ENCODE peak calls at places on chromosomes 12 and 14, in six cellular contexts. One of them, this sample, is unnamed. For H3K4me1, the result is how much of the 10 kb centered on the place peaks cover.

GRCh38 chr12:20319374-20319773 is 49.0 kb upstream of the PDE3A start:
- DNase-seq in fibroblast of lung: no peak
- DNase-seq in PC-3: no peak
- DNase-seq in hepatocyte: no peak
- DNase-seq in GM23338: no peak
- DNase-seq in lower lobe of right lung: no peak
- DNase-seq in this sample: peak

GRCh38 chr12:47995976-47996375 is 8.3 kb downstream of the COL2A1 start:
- DNase-seq in hepatocyte: peak
- DNase-seq in PC-3: peak
- DNase-seq in fibroblast of lung: peak
- DNase-seq in GM23338: no peak
- DNase-seq in lower lobe of right lung: no peak
- DNase-seq in this sample: no peak

GRCh38 chr12:44874981-44875416 is 1.1 kb downstream of the NELL2 start:
- DNase-seq in hepatocyte: no peak
- DNase-seq in PC-3: no peak
- DNase-seq in GM23338: peak
- DNase-seq in lower lobe of right lung: no peak
- DNase-seq in fibroblast of lung: no peak
- DNase-seq in this sample: peak

GRCh38 chr12:131121705-131122405 is 168.1 kb downstream of the ADGRD1 start:
- DNase-seq in GM23338: no peak
- DNase-seq in lower lobe of right lung: no peak
- DNase-seq in PC-3: no peak
- DNase-seq in hepatocyte: no peak
- DNase-seq in fibroblast of lung: no peak
- DNase-seq in this sample: peak

GRCh38 chr12:98388126-98388525 is 127.3 kb upstream of the TMPO start:
- DNase-seq in GM23338: no peak
- DNase-seq in fibroblast of lung: no peak
- DNase-seq in lower lobe of right lung: no peak
- DNase-seq in hepatocyte: no peak
- DNase-seq in PC-3: no peak
- DNase-seq in this sample: no peak

GRCh38 chr14:58299665-58300202 is 1.4 kb downstream of the ARID4A start:
- DNase-seq in PC-3: peak
- DNase-seq in fibroblast of lung: no peak
- DNase-seq in hepatocyte: peak
- DNase-seq in lower lobe of right lung: no peak
- DNase-seq in GM23338: peak
- DNase-seq in this sample: no peak

GRCh38 chr12:64006211-64006610 is 161.7 kb downstream of the SRGAP1 start:
- DNase-seq in PC-3: no peak
- DNase-seq in fibroblast of lung: peak
- DNase-seq in GM23338: no peak
- DNase-seq in hepatocyte: peak
- DNase-seq in lower lobe of right lung: no peak
- DNase-seq in this sample: no peak

GRCh38 chr12:63163542-63163941 is 12.5 kb upstream of the AVPR1A start:
- DNase-seq in lower lobe of right lung: no peak
- DNase-seq in hepatocyte: no peak
- DNase-seq in GM23338: no peak
- DNase-seq in fibroblast of lung: no peak
- DNase-seq in PC-3: no peak
- DNase-seq in this sample: no peak

GRCh38 chr12:95633049-95633545 is 81.8 kb upstream of the USP44 start:
- DNase-seq in PC-3: peak
- DNase-seq in GM23338: no peak
- DNase-seq in hepatocyte: peak
- DNase-seq in lower lobe of right lung: peak
- DNase-seq in fibroblast of lung: peak
- DNase-seq in this sample: no peak

GRCh38 chr14:55717621-55718020 is 137.6 kb downstream of the KTN1 start:
- DNase-seq in hepatocyte: no peak
- DNase-seq in GM23338: no peak
- DNase-seq in lower lobe of right lung: no peak
- DNase-seq in fibroblast of lung: no peak
- DNase-seq in PC-3: no peak
- DNase-seq in this sample: no peak

GRCh38 chr14:69038449-69039286 is 59.6 kb upstream of the ACTN1 start:
- DNase-seq in hepatocyte: peak
- DNase-seq in GM23338: no peak
- DNase-seq in PC-3: no peak
- DNase-seq in lower lobe of right lung: no peak
- DNase-seq in fibroblast of lung: peak
- DNase-seq in this sample: peak

GRCh38 chr12:47818382-47818700 is 1.4 kb downstream of the HDAC7 start:
- DNase-seq in hepatocyte: no peak
- DNase-seq in GM23338: peak
- DNase-seq in fibroblast of lung: no peak
- DNase-seq in lower lobe of right lung: no peak
- DNase-seq in PC-3: no peak
- DNase-seq in this sample: no peak

GRCh38 chr14:76768671-76769500 is 7.6 kb downstream of the VASH1 start:
- DNase-seq in fibroblast of lung: no peak
- DNase-seq in lower lobe of right lung: no peak
- DNase-seq in hepatocyte: no peak
- DNase-seq in GM23338: no peak
- DNase-seq in PC-3: no peak
- DNase-seq in this sample: peak

GRCh38 chr12:46537387-46537959 is 164.9 kb upstream of the SLC38A2 start:
- DNase-seq in GM23338: no peak
- DNase-seq in fibroblast of lung: no peak
- DNase-seq in lower lobe of right lung: no peak
- DNase-seq in PC-3: no peak
- DNase-seq in hepatocyte: no peak
- DNase-seq in this sample: no peak

GRCh38 chr12:46531804-46532203 is 159.2 kb upstream of the SLC38A2 start:
- DNase-seq in lower lobe of right lung: no peak
- DNase-seq in GM23338: no peak
- DNase-seq in fibroblast of lung: no peak
- DNase-seq in hepatocyte: no peak
- DNase-seq in PC-3: no peak
- DNase-seq in this sample: no peak

GRCh38 chr12:46533723-46534122 is 161.2 kb upstream of the SLC38A2 start:
- DNase-seq in GM23338: no peak
- DNase-seq in PC-3: no peak
- DNase-seq in hepatocyte: no peak
- DNase-seq in fibroblast of lung: no peak
- DNase-seq in lower lobe of right lung: no peak
- DNase-seq in this sample: no peak

GRCh38 chr12:46535907-46536306 is 163.3 kb upstream of the SLC38A2 start:
- DNase-seq in fibroblast of lung: no peak
- DNase-seq in lower lobe of right lung: no peak
- DNase-seq in GM23338: no peak
- DNase-seq in hepatocyte: no peak
- DNase-seq in PC-3: no peak
- DNase-seq in this sample: no peak

DNA sequence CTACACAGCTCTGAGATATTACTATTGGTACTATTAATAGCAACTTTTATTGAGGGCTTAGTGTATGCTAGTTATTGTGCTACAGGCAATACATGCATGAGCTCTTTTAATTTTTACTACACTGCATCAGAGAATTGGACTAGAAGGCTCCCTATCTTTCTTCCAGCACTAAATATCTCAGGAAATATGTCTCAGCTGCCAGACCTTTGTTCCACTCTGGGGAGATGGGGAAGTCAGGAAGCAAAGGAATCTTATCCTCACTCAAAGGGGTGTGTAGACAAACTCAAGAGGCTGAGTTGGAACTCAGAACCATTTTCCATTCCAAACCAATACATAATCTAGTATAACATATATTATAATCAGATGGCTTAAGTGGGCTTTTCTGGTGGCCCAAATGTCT is 161.9 kb upstream of the SLC38A2 start:
- DNase-seq in fibroblast of lung: no peak
- DNase-seq in lower lobe of right lung: no peak
- DNase-seq in hepatocyte: no peak
- DNase-seq in GM23338: no peak
- DNase-seq in PC-3: no peak
- DNase-seq in this sample: no peak
- H3K27ac ChIP-seq in fibroblast of lung: no peak
- H3K27ac ChIP-seq in lower lobe of right lung: no peak
- H3K27ac ChIP-seq in hepatocyte: no peak
- H3K27ac ChIP-seq in GM23338: no peak
- H3K27ac ChIP-seq in PC-3: no peak
- H3K27ac ChIP-seq in this sample: no peak

DNA sequence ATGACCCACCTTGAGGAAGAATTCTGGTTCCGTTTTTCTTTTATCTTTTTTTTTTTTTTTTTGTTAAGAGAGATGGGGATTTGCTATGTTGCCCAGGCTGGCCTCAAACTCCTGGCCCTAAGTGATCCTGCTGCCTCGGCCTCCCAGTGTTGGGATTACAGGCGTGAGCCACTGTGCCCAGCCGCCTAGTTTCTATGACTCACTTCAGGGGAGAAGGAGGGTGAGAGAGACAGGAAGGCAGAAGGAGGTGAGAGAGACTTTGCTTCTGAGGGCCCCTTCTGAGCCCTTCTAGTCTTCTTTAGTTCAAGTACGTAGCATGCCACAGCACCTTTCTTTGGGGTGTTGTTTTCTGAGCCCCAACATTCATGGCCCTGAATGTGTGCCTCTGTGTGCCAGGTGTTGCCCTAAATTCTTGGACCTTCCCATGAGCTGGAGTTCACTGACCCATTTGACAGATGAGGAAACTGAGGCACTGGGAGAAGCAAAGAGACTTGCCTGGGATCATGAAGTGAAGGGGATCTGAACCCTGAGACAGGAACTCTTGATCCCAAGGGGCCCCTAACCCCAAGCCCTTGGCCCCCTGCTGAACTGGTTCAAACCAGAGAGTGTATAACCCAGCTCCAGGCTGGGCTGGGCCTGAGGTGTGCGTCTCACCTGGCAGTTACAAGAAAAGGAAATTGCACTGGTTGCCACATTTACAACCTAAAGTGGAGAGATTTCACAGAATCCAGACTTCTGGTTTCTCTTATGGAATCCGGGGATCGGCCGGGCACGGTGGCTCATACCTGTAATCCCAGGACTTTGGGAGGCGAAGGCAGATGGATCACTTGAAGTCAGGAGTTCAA is 20.8 kb downstream of the SH2B3 start:
- DNase-seq in PC-3: peak
- DNase-seq in fibroblast of lung: peak
- DNase-seq in lower lobe of right lung: no peak
- DNase-seq in hepatocyte: no peak
- DNase-seq in GM23338: no peak
- DNase-seq in this sample: no peak
- H3K4me1 ChIP-seq in PC-3: under half
- H3K4me1 ChIP-seq in fibroblast of lung: under half
- H3K4me1 ChIP-seq in lower lobe of right lung: half or more
- H3K4me1 ChIP-seq in hepatocyte: under half
- H3K4me1 ChIP-seq in GM23338: under half
- H3K4me1 ChIP-seq in this sample: under half

GRCh38 chr12:54169036-54169435 is 19.7 kb downstream of the SMUG1 start:
- DNase-seq in GM23338: no peak
- DNase-seq in lower lobe of right lung: no peak
- DNase-seq in PC-3: no peak
- DNase-seq in hepatocyte: no peak
- DNase-seq in fibroblast of lung: no peak
- DNase-seq in this sample: no peak
- TF ChIP-seq CTCF in GM23338: peak
- TF ChIP-seq CTCF in lower lobe of right lung: no peak
- TF ChIP-seq CTCF in PC-3: no peak
- TF ChIP-seq CTCF in hepatocyte: no peak
- TF ChIP-seq CTCF in fibroblast of lung: no peak
- TF ChIP-seq CTCF in this sample: peak

DNA sequence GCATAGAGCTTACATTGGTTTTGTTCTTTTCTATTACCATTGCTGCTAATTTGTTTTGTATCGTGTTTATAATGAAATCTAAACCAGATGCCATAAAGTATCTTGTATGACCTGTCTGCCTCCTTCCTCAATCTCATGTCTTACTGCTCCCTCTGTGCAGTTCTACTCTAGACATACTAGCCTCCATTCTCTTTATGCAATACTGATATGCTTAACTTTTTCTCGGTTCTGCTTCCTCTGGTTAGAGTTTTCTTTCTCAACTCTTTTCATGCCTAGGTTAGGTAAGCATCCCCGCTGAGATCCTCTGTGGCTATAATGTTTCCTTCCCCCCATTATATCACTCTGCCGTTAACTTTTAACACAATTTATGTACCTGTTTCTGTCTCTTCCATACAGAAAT is 852.3 kb downstream of the TRHDE start:
- DNase-seq in hepatocyte: no peak
- DNase-seq in fibroblast of lung: no peak
- DNase-seq in PC-3: no peak
- DNase-seq in lower lobe of right lung: no peak
- DNase-seq in GM23338: no peak
- DNase-seq in this sample: no peak
- H3K27ac ChIP-seq in hepatocyte: no peak
- H3K27ac ChIP-seq in fibroblast of lung: no peak
- H3K27ac ChIP-seq in PC-3: no peak
- H3K27ac ChIP-seq in lower lobe of right lung: no peak
- H3K27ac ChIP-seq in GM23338: no peak
- H3K27ac ChIP-seq in this sample: no peak

DNA sequence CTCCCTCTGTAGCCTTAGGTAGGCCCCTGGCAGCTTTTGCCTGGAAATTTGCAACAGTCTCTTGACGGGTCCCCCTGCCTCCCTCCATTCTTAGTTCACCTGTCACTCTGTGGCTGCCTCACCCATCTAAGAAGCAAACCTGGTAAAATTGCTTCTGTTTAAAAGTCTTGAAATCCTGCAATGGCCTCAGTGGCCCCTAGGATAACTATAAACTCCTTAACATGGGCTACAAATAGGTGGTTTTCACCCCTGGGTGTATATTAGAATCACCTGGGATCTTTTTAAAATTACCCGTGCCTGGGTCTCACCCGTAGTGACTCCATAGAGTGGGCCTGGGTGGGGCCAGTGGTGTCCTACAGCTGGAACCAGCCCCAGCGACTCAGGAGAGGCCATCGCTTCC is 332.7 kb downstream of the CACNA1C start:
- DNase-seq in fibroblast of lung: no peak
- DNase-seq in GM23338: no peak
- DNase-seq in lower lobe of right lung: no peak
- DNase-seq in PC-3: no peak
- DNase-seq in hepatocyte: no peak
- DNase-seq in this sample: peak
- H3K4me1 ChIP-seq in fibroblast of lung: under half
- H3K4me1 ChIP-seq in GM23338: under half
- H3K4me1 ChIP-seq in lower lobe of right lung: under half
- H3K4me1 ChIP-seq in PC-3: under half
- H3K4me1 ChIP-seq in hepatocyte: under half
- H3K4me1 ChIP-seq in this sample: under half

This sample was measured in endodermal cell.